ENCODE peak calls at places on chromosomes 5 and 9, in seven cellular contexts. One of them, this sample, is unnamed.

GRCh38 chr9:127572961-127573727 is 38.9 kb upstream of the STXBP1 start:
- DNase-seq in heart left ventricle: no peak
- DNase-seq in adrenal gland: no peak
- DNase-seq in breast epithelium: no peak
- DNase-seq in upper lobe of left lung: no peak
- DNase-seq in GM12891: no peak
- DNase-seq in NB4: no peak
- DNase-seq in this sample: no peak

GRCh38 chr9:4904322-4905134 is 80.5 kb upstream of the JAK2 start:
- DNase-seq in heart left ventricle: no peak
- DNase-seq in GM12891: no peak
- DNase-seq in upper lobe of left lung: no peak
- DNase-seq in breast epithelium: no peak
- DNase-seq in adrenal gland: no peak
- DNase-seq in NB4: peak
- DNase-seq in this sample: no peak

GRCh38 chr5:160432188-160432587 is 10.5 kb downstream of the PTTG1 start:
- DNase-seq in upper lobe of left lung: no peak
- DNase-seq in GM12891: no peak
- DNase-seq in heart left ventricle: no peak
- DNase-seq in breast epithelium: no peak
- DNase-seq in adrenal gland: no peak
- DNase-seq in NB4: no peak
- DNase-seq in this sample: no peak

GRCh38 chr5:142605649-142606048 is 80.2 kb downstream of the FGF1 start:
- DNase-seq in GM12891: no peak
- DNase-seq in NB4: no peak
- DNase-seq in heart left ventricle: peak
- DNase-seq in upper lobe of left lung: no peak
- DNase-seq in breast epithelium: no peak
- DNase-seq in adrenal gland: no peak
- DNase-seq in this sample: no peak

GRCh38 chr9:120257483-120257882 is 322.5 kb downstream of the CDK5RAP2 start:
- DNase-seq in upper lobe of left lung: no peak
- DNase-seq in heart left ventricle: no peak
- DNase-seq in breast epithelium: no peak
- DNase-seq in adrenal gland: no peak
- DNase-seq in NB4: no peak
- DNase-seq in GM12891: no peak
- DNase-seq in this sample: no peak

GRCh38 chr5:142888469-142889085 is 118.4 kb downstream of the ARHGAP26 start:
- DNase-seq in heart left ventricle: no peak
- DNase-seq in adrenal gland: peak
- DNase-seq in upper lobe of left lung: no peak
- DNase-seq in NB4: peak
- DNase-seq in GM12891: no peak
- DNase-seq in breast epithelium: no peak
- DNase-seq in this sample: no peak

GRCh38 chr9:125785187-125785840 is 38.1 kb downstream of the PBX3 start:
- DNase-seq in adrenal gland: no peak
- DNase-seq in upper lobe of left lung: peak
- DNase-seq in heart left ventricle: no peak
- DNase-seq in breast epithelium: no peak
- DNase-seq in GM12891: no peak
- DNase-seq in NB4: no peak
- DNase-seq in this sample: no peak

GRCh38 chr9:115649991-115650472 is 503.6 kb upstream of the PAPPA start:
- DNase-seq in adrenal gland: peak
- DNase-seq in upper lobe of left lung: peak
- DNase-seq in breast epithelium: peak
- DNase-seq in heart left ventricle: peak
- DNase-seq in GM12891: no peak
- DNase-seq in NB4: no peak
- DNase-seq in this sample: peak

GRCh38 chr9:23825700-23826099 is 340 bp downstream of the ELAVL2 start:
- DNase-seq in GM12891: no peak
- DNase-seq in NB4: no peak
- DNase-seq in breast epithelium: no peak
- DNase-seq in adrenal gland: no peak
- DNase-seq in upper lobe of left lung: no peak
- DNase-seq in heart left ventricle: no peak
- DNase-seq in this sample: no peak

GRCh38 chr5:68476854-68477253 is 261.3 kb downstream of the PIK3R1 start:
- DNase-seq in NB4: no peak
- DNase-seq in breast epithelium: no peak
- DNase-seq in heart left ventricle: no peak
- DNase-seq in upper lobe of left lung: no peak
- DNase-seq in GM12891: no peak
- DNase-seq in adrenal gland: no peak
- DNase-seq in this sample: no peak

GRCh38 chr9:17588395-17588794 is 9.5 kb downstream of the SH3GL2 start:
- DNase-seq in breast epithelium: no peak
- DNase-seq in NB4: no peak
- DNase-seq in adrenal gland: no peak
- DNase-seq in GM12891: no peak
- DNase-seq in upper lobe of left lung: no peak
- DNase-seq in heart left ventricle: no peak
- DNase-seq in this sample: no peak

GRCh38 chr9:24071736-24072135 is 245.7 kb upstream of the ELAVL2 start:
- DNase-seq in GM12891: no peak
- DNase-seq in adrenal gland: no peak
- DNase-seq in breast epithelium: no peak
- DNase-seq in upper lobe of left lung: no peak
- DNase-seq in NB4: no peak
- DNase-seq in heart left ventricle: no peak
- DNase-seq in this sample: no peak

GRCh38 chr9:129888085-129888808 is 53.0 kb downstream of the USP20 start:
- DNase-seq in breast epithelium: peak
- DNase-seq in upper lobe of left lung: peak
- DNase-seq in NB4: peak
- DNase-seq in heart left ventricle: peak
- DNase-seq in adrenal gland: no peak
- DNase-seq in GM12891: peak
- DNase-seq in this sample: no peak

GRCh38 chr9:86645303-86645702 is 291.1 kb upstream of the TUT7 start:
- DNase-seq in adrenal gland: no peak
- DNase-seq in GM12891: no peak
- DNase-seq in NB4: no peak
- DNase-seq in upper lobe of left lung: no peak
- DNase-seq in breast epithelium: no peak
- DNase-seq in heart left ventricle: no peak
- DNase-seq in this sample: no peak

GRCh38 chr9:124220551-124221451 is 36.9 kb upstream of the NEK6 start:
- DNase-seq in GM12891: no peak
- DNase-seq in breast epithelium: no peak
- DNase-seq in upper lobe of left lung: peak
- DNase-seq in adrenal gland: no peak
- DNase-seq in NB4: peak
- DNase-seq in heart left ventricle: no peak
- DNase-seq in this sample: no peak

GRCh38 chr5:175691761-175692160 is 33.9 kb downstream of the HRH2 start:
- DNase-seq in NB4: no peak
- DNase-seq in adrenal gland: no peak
- DNase-seq in breast epithelium: no peak
- DNase-seq in upper lobe of left lung: no peak
- DNase-seq in heart left ventricle: no peak
- DNase-seq in GM12891: no peak
- DNase-seq in this sample: no peak

GRCh38 chr9:84141762-84142370 is 161.3 kb downstream of the RMI1 start:
- DNase-seq in adrenal gland: no peak
- DNase-seq in upper lobe of left lung: no peak
- DNase-seq in GM12891: no peak
- DNase-seq in NB4: no peak
- DNase-seq in heart left ventricle: no peak
- DNase-seq in breast epithelium: no peak
- DNase-seq in this sample: no peak

GRCh38 chr9:137804908-137805356 is 72.7 kb upstream of the CACNA1B start:
- DNase-seq in heart left ventricle: no peak
- DNase-seq in adrenal gland: no peak
- DNase-seq in upper lobe of left lung: no peak
- DNase-seq in breast epithelium: no peak
- DNase-seq in NB4: no peak
- DNase-seq in GM12891: no peak
- DNase-seq in this sample: no peak

GRCh38 chr9:13863112-13863511 is 450.8 kb downstream of the NFIB start:
- DNase-seq in heart left ventricle: peak
- DNase-seq in upper lobe of left lung: peak
- DNase-seq in GM12891: no peak
- DNase-seq in adrenal gland: peak
- DNase-seq in NB4: no peak
- DNase-seq in breast epithelium: no peak
- DNase-seq in this sample: peak

GRCh38 chr5:72156921-72157320 is 49.6 kb downstream of the MAP1B start:
- DNase-seq in GM12891: no peak
- DNase-seq in breast epithelium: no peak
- DNase-seq in NB4: no peak
- DNase-seq in heart left ventricle: no peak
- DNase-seq in upper lobe of left lung: no peak
- DNase-seq in adrenal gland: no peak
- DNase-seq in this sample: no peak

GRCh38 chr9:72557549-72557948 is 36.1 kb downstream of the TMC1 start:
- DNase-seq in adrenal gland: peak
- DNase-seq in heart left ventricle: no peak
- DNase-seq in GM12891: no peak
- DNase-seq in upper lobe of left lung: peak
- DNase-seq in breast epithelium: no peak
- DNase-seq in NB4: peak
- DNase-seq in this sample: peak

GRCh38 chr9:17623965-17624364 is 45.1 kb downstream of the SH3GL2 start:
- DNase-seq in upper lobe of left lung: no peak
- DNase-seq in GM12891: no peak
- DNase-seq in NB4: no peak
- DNase-seq in adrenal gland: no peak
- DNase-seq in heart left ventricle: no peak
- DNase-seq in breast epithelium: no peak
- DNase-seq in this sample: no peak

GRCh38 chr5:153402550-153402949 is 87.9 kb upstream of the GRIA1 start:
- DNase-seq in heart left ventricle: no peak
- DNase-seq in adrenal gland: no peak
- DNase-seq in NB4: no peak
- DNase-seq in upper lobe of left lung: no peak
- DNase-seq in GM12891: no peak
- DNase-seq in breast epithelium: no peak
- DNase-seq in this sample: no peak

GRCh38 chr5:37435261-37435660 is 56.1 kb downstream of the WDR70 start:
- DNase-seq in breast epithelium: no peak
- DNase-seq in upper lobe of left lung: no peak
- DNase-seq in NB4: no peak
- DNase-seq in GM12891: no peak
- DNase-seq in adrenal gland: no peak
- DNase-seq in heart left ventricle: no peak
- DNase-seq in this sample: no peak

GRCh38 chr5:1804001-1804690 is 2.9 kb downstream of the NDUFS6 start:
- DNase-seq in upper lobe of left lung: no peak
- DNase-seq in adrenal gland: no peak
- DNase-seq in breast epithelium: no peak
- DNase-seq in NB4: no peak
- DNase-seq in GM12891: no peak
- DNase-seq in heart left ventricle: no peak
- DNase-seq in this sample: no peak

GRCh38 chr9:37379835-37380234 is 42.7 kb upstream of the GRHPR start:
- DNase-seq in breast epithelium: no peak
- DNase-seq in upper lobe of left lung: no peak
- DNase-seq in GM12891: no peak
- DNase-seq in NB4: no peak
- DNase-seq in heart left ventricle: no peak
- DNase-seq in adrenal gland: no peak
- DNase-seq in this sample: no peak

GRCh38 chr9:37377688-37378612 is 44.5 kb upstream of the GRHPR start:
- DNase-seq in heart left ventricle: no peak
- DNase-seq in NB4: no peak
- DNase-seq in upper lobe of left lung: no peak
- DNase-seq in adrenal gland: no peak
- DNase-seq in breast epithelium: no peak
- DNase-seq in GM12891: no peak
- DNase-seq in this sample: no peak

GRCh38 chr9:37381094-37381741 is 41.3 kb upstream of the GRHPR start:
- DNase-seq in upper lobe of left lung: no peak
- DNase-seq in GM12891: no peak
- DNase-seq in heart left ventricle: no peak
- DNase-seq in adrenal gland: peak
- DNase-seq in breast epithelium: no peak
- DNase-seq in NB4: no peak
- DNase-seq in this sample: no peak

GRCh38 chr9:37380570-37380969 is 41.9 kb upstream of the GRHPR start:
- DNase-seq in breast epithelium: no peak
- DNase-seq in upper lobe of left lung: no peak
- DNase-seq in adrenal gland: no peak
- DNase-seq in heart left ventricle: no peak
- DNase-seq in GM12891: no peak
- DNase-seq in NB4: no peak
- DNase-seq in this sample: no peak

DNA sequence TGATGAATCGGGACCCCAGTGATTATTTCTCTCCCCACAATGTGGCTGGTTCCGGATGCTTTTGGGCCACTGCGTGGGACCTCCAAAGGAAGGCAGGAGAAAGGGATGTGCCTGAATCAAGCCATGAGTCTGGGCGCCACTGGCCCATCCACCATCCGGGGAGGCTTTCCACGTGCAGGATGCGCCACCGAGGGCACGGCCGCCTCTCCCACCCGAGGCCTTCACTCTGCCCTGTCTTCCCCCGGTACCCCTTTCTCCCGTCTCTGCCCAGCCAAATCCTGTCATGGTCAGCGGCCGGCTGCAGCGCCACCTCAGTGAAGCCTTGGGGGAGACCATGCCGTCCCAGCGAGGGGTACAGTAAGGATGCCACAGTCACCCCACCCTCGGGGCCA is 43.9 kb upstream of the GRHPR start:
- DNase-seq in heart left ventricle: no peak
- DNase-seq in upper lobe of left lung: no peak
- DNase-seq in NB4: no peak
- DNase-seq in adrenal gland: no peak
- DNase-seq in breast epithelium: no peak
- DNase-seq in GM12891: no peak
- DNase-seq in this sample: no peak
- TF ChIP-seq POLR2A in heart left ventricle: no peak
- TF ChIP-seq POLR2A in upper lobe of left lung: no peak
- TF ChIP-seq POLR2A in NB4: no peak
- TF ChIP-seq POLR2A in adrenal gland: no peak
- TF ChIP-seq POLR2A in breast epithelium: no peak
- TF ChIP-seq POLR2A in GM12891: no peak
- TF ChIP-seq POLR2A in this sample: no peak

GRCh38 chr5:172043822-172044221 is 37.4 kb upstream of the FBXW11 start:
- DNase-seq in heart left ventricle: no peak
- DNase-seq in upper lobe of left lung: no peak
- DNase-seq in breast epithelium: no peak
- DNase-seq in GM12891: no peak
- DNase-seq in adrenal gland: no peak
- DNase-seq in NB4: no peak
- DNase-seq in this sample: no peak
- TF ChIP-seq POLR2A in heart left ventricle: no peak
- TF ChIP-seq POLR2A in upper lobe of left lung: no peak
- TF ChIP-seq POLR2A in breast epithelium: no peak
- TF ChIP-seq POLR2A in GM12891: no peak
- TF ChIP-seq POLR2A in adrenal gland: no peak
- TF ChIP-seq POLR2A in NB4: no peak
- TF ChIP-seq POLR2A in this sample: no peak

GRCh38 chr9:76895186-76895585 is 10.7 kb downstream of the PRUNE2 start:
- DNase-seq in adrenal gland: no peak
- DNase-seq in GM12891: no peak
- DNase-seq in NB4: no peak
- DNase-seq in heart left ventricle: no peak
- DNase-seq in upper lobe of left lung: no peak
- DNase-seq in breast epithelium: no peak
- DNase-seq in this sample: no peak
- TF ChIP-seq POLR2A in adrenal gland: no peak
- TF ChIP-seq POLR2A in GM12891: no peak
- TF ChIP-seq POLR2A in NB4: no peak
- TF ChIP-seq POLR2A in heart left ventricle: no peak
- TF ChIP-seq POLR2A in upper lobe of left lung: no peak
- TF ChIP-seq POLR2A in breast epithelium: no peak
- TF ChIP-seq POLR2A in this sample: no peak

GRCh38 chr5:42022383-42022782 is 97.3 kb downstream of the FBXO4 start:
- DNase-seq in upper lobe of left lung: no peak
- DNase-seq in heart left ventricle: no peak
- DNase-seq in adrenal gland: no peak
- DNase-seq in NB4: no peak
- DNase-seq in GM12891: no peak
- DNase-seq in breast epithelium: no peak
- DNase-seq in this sample: no peak
- TF ChIP-seq POLR2A in upper lobe of left lung: no peak
- TF ChIP-seq POLR2A in heart left ventricle: no peak
- TF ChIP-seq POLR2A in adrenal gland: no peak
- TF ChIP-seq POLR2A in NB4: no peak
- TF ChIP-seq POLR2A in GM12891: no peak
- TF ChIP-seq POLR2A in breast epithelium: no peak
- TF ChIP-seq POLR2A in this sample: no peak